ENCODE peak calls at places on chromosome 3, in nine cellular contexts. B, D, Q, M, G, Y, J, V and R are unnamed samples.

GRCh38 chr3:69120879-69121464 is 1.4 kb downstream of the LMOD3 start:
- DNase-seq in Q (peak), B (peak), G (peak), D (peak), J (peak), V (peak), Y (no peak), M (peak), R (peak)

GRCh38 chr3:151445283-151446001 is 15.4 kb downstream of the IGSF10 start:
- DNase-seq in D (peak), B (peak), J (peak), M (peak), Q (peak), Y (no peak), G (no peak), V (no peak), R (peak)

GRCh38 chr3:47411696-47412452 is 31.1 kb downstream of the PTPN23 start:
- DNase-seq in G (peak), M (no peak), Q (no peak), B (no peak), V (no peak), Y (no peak), J (no peak), D (no peak), R (no peak)

GRCh38 chr3:10570196-10570946 is 65.0 kb upstream of the ATP2B2 start:
- DNase-seq in Q (peak), M (no peak), D (no peak), V (no peak), G (no peak), B (no peak), J (no peak), Y (no peak), R (no peak)

GRCh38 chr3:170038434-170039110 is 777 bp downstream of the GPR160 start:
- DNase-seq in D (peak), B (peak), M (no peak), Q (peak), Y (no peak), G (peak), V (no peak), J (no peak), R (no peak)

GRCh38 chr3:133452603-133453313 is 52.9 kb downstream of the BFSP2 start:
- DNase-seq in M (no peak), Y (no peak), V (peak), Q (no peak), B (no peak), G (no peak), J (no peak), D (no peak), R (no peak)

GRCh38 chr3:59367150-59367549 is 317.3 kb upstream of the CFAP20DC start:
- DNase-seq in B (no peak), Q (peak), J (peak), M (no peak), G (no peak), V (no peak), D (no peak), Y (no peak), R (no peak)

GRCh38 chr3:194661374-194661773 is 10.6 kb downstream of the LSG1 start:
- DNase-seq in Y (no peak), B (no peak), Q (no peak), M (no peak), G (no peak), V (no peak), J (no peak), D (no peak), R (no peak)

GRCh38 chr3:141275973-141276372 is 44.3 kb downstream of the PXYLP1 start:
- DNase-seq in Y (no peak), M (no peak), Q (peak), B (peak), D (no peak), V (peak), G (no peak), J (no peak), R (no peak)

GRCh38 chr3:100033184-100033583 is 81.1 kb downstream of the FILIP1L start:
- DNase-seq in B (no peak), Q (peak), M (no peak), Y (no peak), G (no peak), J (peak), D (no peak), V (no peak), R (no peak)

GRCh38 chr3:192642651-192643050 is 84.7 kb downstream of the FGF12 start:
- DNase-seq in Q (no peak), B (no peak), G (no peak), Y (no peak), J (no peak), V (no peak), D (no peak), M (no peak), R (no peak)

GRCh38 chr3:52721742-52722033 is 15.8 kb downstream of the SPCS1 start:
- DNase-seq in Q (no peak), D (peak), G (no peak), V (no peak), B (no peak), M (no peak), J (no peak), Y (no peak), R (no peak)

GRCh38 chr3:146502887-146503458 is 33.6 kb upstream of the PLSCR2 start:
- DNase-seq in D (no peak), M (no peak), J (peak), Y (no peak), V (no peak), B (no peak), G (no peak), Q (no peak), R (no peak)

GRCh38 chr3:158617982-158618875 is 26.1 kb upstream of the GFM1 start:
- DNase-seq in V (no peak), G (no peak), Y (no peak), Q (peak), J (no peak), D (no peak), B (no peak), M (no peak), R (no peak)

GRCh38 chr3:146125946-146126345 is 35.0 kb downstream of the PLOD2 start:
- DNase-seq in J (peak), Q (peak), G (no peak), B (peak), V (no peak), D (no peak), Y (no peak), M (no peak), R (peak)

GRCh38 chr3:193780810-193781472 is 187.9 kb downstream of the OPA1 start:
- DNase-seq in J (peak), G (peak), Y (peak), M (peak), Q (peak), B (peak), D (peak), V (peak), R (peak)

GRCh38 chr3:185268194-185268809 is 14.5 kb upstream of the EHHADH start:
- DNase-seq in J (no peak), V (no peak), G (no peak), M (no peak), Y (no peak), D (no peak), B (no peak), Q (no peak), R (no peak)

GRCh38 chr3:17261627-17262369 is 377.0 kb downstream of the PLCL2 start:
- DNase-seq in D (no peak), J (no peak), Y (no peak), V (no peak), Q (peak), B (peak), G (no peak), M (no peak), R (no peak)

GRCh38 chr3:52109556-52110380 is 44.5 kb downstream of the POC1A start:
- DNase-seq in V (no peak), Q (no peak), M (no peak), D (no peak), B (no peak), G (no peak), Y (peak), J (peak), R (no peak)

GRCh38 chr3:107272471-107272870 is 104.8 kb upstream of the CCDC54 start:
- DNase-seq in M (no peak), Y (no peak), Q (peak), D (no peak), B (no peak), V (no peak), J (no peak), G (no peak), R (no peak)

GRCh38 chr3:107271787-107272387 is 105.4 kb upstream of the CCDC54 start:
- DNase-seq in Y (no peak), V (no peak), M (no peak), B (peak), D (peak), G (peak), Q (peak), J (peak), R (peak)

GRCh38 chr3:107269081-107269480 is 108.2 kb upstream of the CCDC54 start:
- DNase-seq in Q (no peak), B (no peak), D (no peak), J (no peak), M (no peak), V (no peak), Y (no peak), G (no peak), R (no peak)

GRCh38 chr3:107268461-107268860 is 108.8 kb upstream of the CCDC54 start:
- DNase-seq in G (no peak), D (no peak), J (no peak), B (peak), M (no peak), Q (no peak), V (no peak), Y (no peak), R (no peak)

GRCh38 chr3:107272885-107273284 is 104.4 kb upstream of the CCDC54 start:
- DNase-seq in V (no peak), B (no peak), M (no peak), Q (no peak), Y (no peak), D (no peak), G (no peak), J (no peak), R (no peak)
- TF ChIP-seq CTCF in V (peak), B (no peak), M (no peak), Q (no peak), Y (no peak), D (no peak), G (no peak), J (no peak), R (no peak)

GRCh38 chr3:125684199-125684598 is 88.9 kb upstream of the OSBPL11 start:
- DNase-seq in V (no peak), J (no peak), G (no peak), M (no peak), Q (peak), B (peak), D (no peak), Y (no peak), R (no peak)

GRCh38 chr3:125681146-125681545 is 85.8 kb upstream of the OSBPL11 start:
- DNase-seq in M (no peak), V (no peak), D (no peak), Q (no peak), Y (no peak), B (no peak), G (no peak), J (no peak), R (no peak)

GRCh38 chr3:125683067-125683844 is 88.0 kb upstream of the OSBPL11 start:
- DNase-seq in B (no peak), Y (no peak), Q (peak), M (no peak), J (no peak), V (no peak), G (no peak), D (no peak), R (no peak)

GRCh38 chr3:125679258-125679657 is 84.0 kb upstream of the OSBPL11 start:
- DNase-seq in Q (peak), D (no peak), J (no peak), Y (no peak), G (no peak), V (no peak), M (no peak), B (no peak), R (no peak)
- TF ChIP-seq CTCF in Q (no peak), D (no peak), J (no peak), Y (no peak), G (no peak), V (no peak), M (no peak), B (no peak), R (peak)

GRCh38 chr3:43998374-43998840 is 243.3 kb upstream of the TOPAZ1 start:
- DNase-seq in G (peak), Y (no peak), M (no peak), J (no peak), V (no peak), D (no peak), B (no peak), Q (no peak), R (no peak)

GRCh38 chr3:43995929-43996378 is 245.7 kb upstream of the TOPAZ1 start:
- DNase-seq in V (no peak), Q (no peak), D (peak), J (no peak), G (peak), B (no peak), Y (no peak), M (no peak), R (no peak)

GRCh38 chr3:43995078-43995928 is 246.4 kb upstream of the TOPAZ1 start:
- DNase-seq in M (no peak), D (peak), G (peak), B (peak), Q (peak), J (no peak), V (no peak), Y (no peak), R (no peak)

GRCh38 chr3:43997788-43998373 is 243.8 kb upstream of the TOPAZ1 start:
- DNase-seq in B (peak), G (peak), M (no peak), J (no peak), Q (no peak), D (peak), V (no peak), Y (no peak), R (no peak)

DNA sequence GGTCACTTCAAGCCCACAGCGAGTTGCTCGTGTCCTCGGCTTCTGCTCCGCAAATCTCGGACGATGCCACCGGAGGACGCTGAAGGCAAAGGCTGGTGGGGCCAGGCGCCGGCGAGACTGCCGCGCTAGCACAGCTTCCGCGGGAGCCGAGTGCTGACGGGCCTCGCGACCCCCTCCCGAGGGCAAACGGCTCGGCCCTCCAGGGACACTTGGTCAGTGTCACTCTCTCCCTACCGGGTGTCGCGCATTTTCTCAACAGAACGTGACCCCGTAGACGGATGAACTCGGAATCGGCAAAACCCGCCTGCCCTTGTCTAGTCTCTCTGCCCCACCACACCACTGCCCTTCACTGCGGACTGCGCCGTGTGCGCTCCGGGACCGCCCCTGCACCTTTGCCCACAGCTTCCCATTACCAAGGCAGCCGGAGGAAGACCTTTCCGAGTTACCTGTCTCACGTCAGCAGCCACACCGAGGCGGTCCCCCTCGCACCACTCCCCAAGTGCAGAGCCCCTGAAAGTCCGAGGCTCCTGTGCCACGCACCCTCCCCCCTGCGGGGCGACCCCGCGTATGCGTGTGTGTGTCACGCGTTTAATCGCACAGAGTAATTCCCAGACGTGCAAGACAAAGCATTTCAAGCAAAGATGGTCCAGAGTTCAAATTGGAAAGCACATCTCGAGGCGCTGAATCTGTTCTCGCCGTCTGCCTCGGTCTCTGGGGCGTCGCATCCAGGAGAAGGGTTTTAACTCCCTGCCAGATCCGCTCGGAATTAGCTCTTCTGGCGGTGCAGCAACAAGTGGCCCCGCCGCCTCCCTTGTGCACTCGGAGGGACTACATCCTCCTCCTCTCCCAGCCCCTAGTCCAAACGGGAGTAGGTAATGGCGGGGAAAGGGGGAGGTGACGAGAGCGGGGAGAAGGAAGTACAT is 245.0 kb upstream of the TOPAZ1 start:
- DNase-seq in Q (peak), B (peak), Y (no peak), J (no peak), M (no peak), G (peak), D (peak), V (no peak), R (no peak)
- TF ChIP-seq CTCF in Q (peak), B (peak), Y (no peak), J (no peak), M (peak), G (no peak), D (peak), V (peak), R (peak)

DNA sequence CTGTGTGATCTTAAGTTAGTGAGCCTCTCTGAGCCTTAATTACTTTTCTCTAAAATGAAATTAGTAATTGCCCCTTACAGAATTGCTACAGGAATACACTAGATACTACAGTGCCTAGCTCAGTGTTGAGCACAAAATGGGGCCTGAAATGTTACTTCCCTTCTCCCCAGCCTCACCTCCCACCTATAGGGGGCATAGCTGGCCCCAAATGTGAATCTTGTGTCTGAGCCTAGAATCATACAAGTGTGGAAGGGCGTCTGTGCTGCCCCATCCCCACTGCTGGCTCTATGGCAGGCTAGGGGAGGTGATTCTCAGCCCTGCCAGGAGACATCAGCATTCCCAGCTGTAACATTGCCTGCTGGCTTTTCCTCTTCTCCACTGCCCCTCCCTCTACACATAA is 42.7 kb downstream of the IFT122 start:
- DNase-seq in B (no peak), V (no peak), Y (no peak), Q (no peak), J (no peak), D (no peak), G (no peak), M (no peak), R (no peak)
- TF ChIP-seq CTCF in B (no peak), V (peak), Y (no peak), Q (no peak), J (no peak), D (peak), G (no peak), M (no peak), R (no peak)

GRCh38 chr3:139585820-139586219 is 46.3 kb upstream of the RBP1 start:
- DNase-seq in Y (no peak), M (no peak), Q (peak), B (no peak), V (no peak), J (peak), G (no peak), D (peak), R (no peak)

GRCh38 chr3:139586420-139587017 is 47.0 kb upstream of the RBP1 start:
- DNase-seq in J (no peak), B (no peak), Y (no peak), Q (no peak), D (peak), V (no peak), G (no peak), M (no peak), R (no peak)

DNA sequence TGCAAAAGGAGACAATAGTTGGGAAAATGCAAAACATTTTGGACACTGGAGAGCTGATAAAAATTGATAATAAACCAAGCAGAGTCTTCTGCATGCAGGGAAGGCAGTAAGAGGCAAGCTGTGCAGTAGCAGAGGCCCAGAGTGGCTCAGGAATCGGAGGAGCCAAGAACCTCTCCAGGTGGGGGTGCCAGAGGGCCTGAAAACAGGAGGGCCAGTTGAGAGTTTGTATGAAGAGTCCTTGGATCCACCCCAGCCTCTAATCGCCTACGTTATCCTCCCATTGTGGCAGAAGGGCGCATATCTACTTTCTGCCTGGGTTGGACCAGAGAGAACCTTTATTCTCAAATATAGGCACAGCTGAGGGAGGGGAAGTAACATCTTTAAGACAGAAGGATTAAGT is 48.9 kb upstream of the RBP1 start:
- DNase-seq in G (no peak), J (no peak), V (no peak), D (no peak), Q (peak), Y (no peak), B (no peak), M (no peak), R (no peak)
- TF ChIP-seq CTCF in G (no peak), J (no peak), V (peak), D (no peak), Q (no peak), Y (no peak), B (no peak), M (no peak), R (no peak)

GRCh38 chr3:144840866-144841265 is 869.2 kb downstream of the DIPK2A start:
- DNase-seq in V (no peak), Q (no peak), G (no peak), Y (no peak), M (no peak), J (no peak), B (peak), D (no peak), R (no peak)

GRCh38 chr3:144843099-144843498 is 871.5 kb downstream of the DIPK2A start:
- DNase-seq in B (peak), J (no peak), V (no peak), Y (no peak), G (no peak), Q (no peak), D (no peak), M (no peak), R (no peak)
- TF ChIP-seq CTCF in B (peak), J (no peak), V (peak), Y (no peak), G (no peak), Q (no peak), D (no peak), M (no peak), R (peak)

DNA sequence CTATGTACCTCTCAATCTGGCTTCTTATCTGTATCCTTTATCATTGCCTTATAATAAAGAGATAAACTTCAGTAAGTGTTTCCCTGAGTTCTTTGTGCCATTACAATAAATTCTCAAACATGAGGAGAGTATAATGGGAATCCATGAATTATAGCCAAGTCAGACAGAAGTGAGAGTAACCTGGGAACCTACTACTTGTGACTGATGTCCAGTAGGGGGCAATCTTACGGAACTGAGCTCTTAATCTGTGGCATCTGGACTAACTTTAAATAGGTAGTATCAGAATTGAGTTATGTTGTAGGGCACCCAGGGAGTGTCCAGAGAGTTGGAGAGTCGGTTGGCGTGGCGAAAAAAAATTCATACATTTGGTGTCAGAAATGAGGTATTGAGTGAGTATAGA is 542.6 kb downstream of the ZBBX start:
- DNase-seq in Q (peak), V (no peak), B (no peak), G (no peak), D (peak), J (no peak), Y (no peak), M (no peak), R (no peak)
- TF ChIP-seq CTCF in Q (no peak), V (peak), B (no peak), G (no peak), D (peak), J (peak), Y (peak), M (no peak), R (no peak)